ENCODE peak calls at places on chromosomes 11 and 22, in four cellular contexts. One of them, this sample, is unnamed.
A peak's percentile ranks its signal among the peaks of the same experiment; 100 is the strongest.

GRCh38 chr11:75241036-75241905 is 697 bp downstream of the TPBGL start:
- DNase-seq in osteoblast: peak; percentile 100
- DNase-seq in breast epithelium: peak; percentile 61
- DNase-seq in astrocyte of the spinal cord: peak; percentile 76
- DNase-seq in this sample: peak; percentile 63

GRCh38 chr11:33320814-33321330 is 63.7 kb downstream of the HIPK3 start:
- DNase-seq in astrocyte of the spinal cord: no peak
- DNase-seq in osteoblast: no peak
- DNase-seq in breast epithelium: no peak
- DNase-seq in this sample: no peak

GRCh38 chr22:29308791-29309262 is 2.4 kb downstream of the GAS2L1 start:
- DNase-seq in osteoblast: peak; percentile 96
- DNase-seq in breast epithelium: no peak
- DNase-seq in astrocyte of the spinal cord: peak; percentile 83
- DNase-seq in this sample: peak; percentile 52

GRCh38 chr11:132379540-132379939 is 1009.1 kb downstream of the NTM start:
- DNase-seq in breast epithelium: no peak
- DNase-seq in osteoblast: no peak
- DNase-seq in astrocyte of the spinal cord: no peak
- DNase-seq in this sample: no peak

GRCh38 chr22:46062971-46063631 is 86.1 kb upstream of the WNT7B start:
- DNase-seq in breast epithelium: peak; percentile 24
- DNase-seq in astrocyte of the spinal cord: no peak
- DNase-seq in osteoblast: peak; percentile 90
- DNase-seq in this sample: peak; percentile 63

GRCh38 chr11:57001674-57002401 is 13.1 kb downstream of the OR5AK2 start:
- DNase-seq in breast epithelium: no peak
- DNase-seq in osteoblast: peak; percentile 46
- DNase-seq in astrocyte of the spinal cord: no peak
- DNase-seq in this sample: no peak

GRCh38 chr11:2467695-2468055 is 22.9 kb downstream of the KCNQ1 start:
- DNase-seq in breast epithelium: no peak
- DNase-seq in osteoblast: no peak
- DNase-seq in astrocyte of the spinal cord: no peak
- DNase-seq in this sample: peak; percentile 46

GRCh38 chr11:75277211-75277805 is 36.7 kb downstream of the TPBGL start:
- DNase-seq in breast epithelium: no peak
- DNase-seq in astrocyte of the spinal cord: no peak
- DNase-seq in osteoblast: peak; percentile 66
- DNase-seq in this sample: no peak

GRCh38 chr11:7892751-7893356 is 38.2 kb downstream of the OR10A6 start:
- DNase-seq in osteoblast: no peak
- DNase-seq in astrocyte of the spinal cord: peak; percentile 69
- DNase-seq in breast epithelium: no peak
- DNase-seq in this sample: no peak

GRCh38 chr22:50191041-50191740 is 5.5 kb downstream of the TRABD start:
- DNase-seq in osteoblast: no peak
- DNase-seq in astrocyte of the spinal cord: no peak
- DNase-seq in breast epithelium: no peak
- DNase-seq in this sample: no peak

DNA sequence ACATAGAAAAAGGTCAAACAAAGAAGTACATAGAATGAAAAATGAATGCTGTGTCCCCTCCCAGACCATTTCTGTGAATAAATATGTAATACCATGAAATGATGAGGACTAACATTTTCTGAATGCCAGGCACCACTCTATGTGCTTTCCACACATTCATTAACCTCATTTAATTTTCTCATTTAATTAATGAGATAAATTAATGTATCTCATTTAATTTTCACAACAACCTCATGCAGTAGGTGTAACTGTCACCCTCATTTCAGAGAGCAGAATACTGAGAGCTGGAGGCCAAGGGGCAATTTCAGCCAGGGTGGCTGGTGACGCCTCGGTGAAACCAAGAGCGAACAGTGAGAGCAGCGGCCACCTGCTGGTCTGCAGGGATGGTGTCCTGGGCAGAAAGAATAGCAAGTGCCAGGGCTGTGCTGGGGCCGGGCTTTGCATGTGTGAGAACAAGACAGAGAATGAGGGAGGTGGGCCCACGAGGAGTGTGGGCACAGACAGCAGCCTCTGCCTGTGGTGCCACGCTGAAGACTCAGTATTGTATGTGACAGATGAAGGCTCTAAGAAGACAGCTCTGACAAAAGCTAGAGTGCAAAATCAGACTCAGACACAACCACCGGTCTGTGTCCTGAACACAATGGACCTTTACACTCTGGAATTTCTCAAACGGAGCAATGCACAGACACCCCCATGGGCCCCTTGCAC is 1.8 kb upstream of the SERPIND1 start:
- DNase-seq in breast epithelium: no peak
- DNase-seq in astrocyte of the spinal cord: no peak
- DNase-seq in osteoblast: peak; percentile 3
- DNase-seq in this sample: no peak
- TF ChIP-seq CTCF in breast epithelium: no peak
- TF ChIP-seq CTCF in astrocyte of the spinal cord: peak; percentile 25
- TF ChIP-seq CTCF in osteoblast: no peak
- TF ChIP-seq CTCF in this sample: peak; percentile 36

GRCh38 chr11:125257185-125257584 is 92.6 kb downstream of the PKNOX2 start:
- DNase-seq in osteoblast: no peak
- DNase-seq in breast epithelium: no peak
- DNase-seq in astrocyte of the spinal cord: no peak
- DNase-seq in this sample: no peak

GRCh38 chr11:125256471-125257010 is 92.0 kb downstream of the PKNOX2 start:
- DNase-seq in astrocyte of the spinal cord: no peak
- DNase-seq in breast epithelium: no peak
- DNase-seq in osteoblast: no peak
- DNase-seq in this sample: no peak

GRCh38 chr11:125258626-125259025 is 94.1 kb downstream of the PKNOX2 start:
- DNase-seq in osteoblast: peak; percentile 82
- DNase-seq in breast epithelium: no peak
- DNase-seq in astrocyte of the spinal cord: no peak
- DNase-seq in this sample: no peak

GRCh38 chr11:125253795-125254525 is 89.4 kb downstream of the PKNOX2 start:
- DNase-seq in astrocyte of the spinal cord: no peak
- DNase-seq in osteoblast: no peak
- DNase-seq in breast epithelium: no peak
- DNase-seq in this sample: no peak

GRCh38 chr11:125257751-125258150 is 93.2 kb downstream of the PKNOX2 start:
- DNase-seq in astrocyte of the spinal cord: no peak
- DNase-seq in breast epithelium: no peak
- DNase-seq in osteoblast: no peak
- DNase-seq in this sample: no peak
- TF ChIP-seq CTCF in astrocyte of the spinal cord: no peak
- TF ChIP-seq CTCF in breast epithelium: no peak
- TF ChIP-seq CTCF in osteoblast: no peak
- TF ChIP-seq CTCF in this sample: no peak

DNA sequence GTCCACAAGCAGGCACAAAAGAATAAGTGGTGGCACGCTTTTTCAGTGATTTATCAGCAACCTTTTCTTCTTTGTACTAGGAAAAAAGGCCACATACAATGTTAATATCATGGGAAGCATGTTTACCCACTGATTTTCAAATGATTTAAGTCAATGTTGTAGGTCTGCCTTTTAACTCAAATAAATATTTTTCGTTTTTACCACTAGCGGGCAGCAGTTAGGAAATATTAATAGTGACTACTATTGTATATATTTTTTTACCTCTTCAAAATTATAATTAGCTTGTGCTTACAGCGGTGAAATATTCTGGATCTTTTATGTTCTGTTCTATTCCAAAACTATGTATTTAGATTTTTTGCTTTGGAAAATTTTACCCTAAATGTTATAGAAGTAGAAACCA is 6.4 kb upstream of the SLC17A6 start:
- DNase-seq in astrocyte of the spinal cord: no peak
- DNase-seq in breast epithelium: no peak
- DNase-seq in osteoblast: no peak
- DNase-seq in this sample: no peak
- TF ChIP-seq CTCF in astrocyte of the spinal cord: no peak
- TF ChIP-seq CTCF in breast epithelium: no peak
- TF ChIP-seq CTCF in osteoblast: no peak
- TF ChIP-seq CTCF in this sample: peak; percentile 56

GRCh38 chr11:12761029-12761428 is 86.8 kb downstream of the TEAD1 start:
- DNase-seq in osteoblast: no peak
- DNase-seq in breast epithelium: no peak
- DNase-seq in astrocyte of the spinal cord: peak; percentile 58
- DNase-seq in this sample: no peak
- TF ChIP-seq CTCF in osteoblast: peak; percentile 56
- TF ChIP-seq CTCF in breast epithelium: no peak
- TF ChIP-seq CTCF in astrocyte of the spinal cord: peak; percentile 56
- TF ChIP-seq CTCF in this sample: peak; percentile 68

DNA sequence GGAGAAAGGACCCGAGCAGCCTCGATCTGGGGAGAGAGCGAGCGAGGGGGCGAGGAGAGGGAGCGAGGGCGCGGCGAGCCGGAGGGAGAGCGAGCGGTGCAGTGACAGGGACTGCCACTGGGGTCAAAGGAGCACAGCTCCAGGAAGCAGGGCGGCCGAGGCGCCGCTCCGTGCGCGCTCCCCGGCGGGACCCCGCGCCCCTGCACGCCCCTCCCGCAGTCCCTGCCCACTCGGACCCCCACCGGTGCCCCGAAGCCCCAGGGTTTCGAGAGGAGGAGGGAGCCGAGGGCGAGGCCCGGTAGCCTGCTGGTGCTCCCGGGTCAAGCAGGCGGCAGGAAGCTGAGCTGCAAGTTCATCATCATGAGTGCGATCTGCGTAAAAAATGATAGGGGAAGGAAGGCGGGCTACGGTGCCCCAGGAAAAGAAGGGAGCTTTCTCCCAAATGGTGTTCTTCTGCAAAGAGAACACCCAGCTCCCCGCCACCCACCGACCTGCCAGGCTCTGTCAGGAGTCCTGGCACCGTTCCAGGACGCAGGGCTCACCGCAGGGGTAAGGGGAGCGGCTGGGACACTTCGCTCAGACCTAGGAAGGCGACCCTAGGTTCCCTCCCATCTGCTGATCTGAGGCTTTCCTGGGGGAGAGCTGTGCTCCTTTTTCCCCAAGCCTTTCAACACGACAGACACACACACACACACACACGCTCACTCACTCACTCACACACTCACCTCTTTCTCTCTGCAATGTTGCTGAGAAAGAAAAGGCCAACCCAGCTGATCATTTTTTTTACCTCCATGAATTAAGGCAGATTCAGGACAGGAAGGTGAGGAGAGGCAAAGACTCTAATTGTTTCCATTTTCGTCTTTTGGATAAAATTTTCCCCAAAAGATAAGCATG is at the start of gene MPPED2:
- DNase-seq in astrocyte of the spinal cord: no peak
- DNase-seq in breast epithelium: peak; percentile 29
- DNase-seq in osteoblast: peak; percentile 89
- DNase-seq in this sample: peak; percentile 81
- TF ChIP-seq CTCF in astrocyte of the spinal cord: peak; percentile 10
- TF ChIP-seq CTCF in breast epithelium: peak; percentile 62
- TF ChIP-seq CTCF in osteoblast: no peak
- TF ChIP-seq CTCF in this sample: peak; percentile 45

DNA sequence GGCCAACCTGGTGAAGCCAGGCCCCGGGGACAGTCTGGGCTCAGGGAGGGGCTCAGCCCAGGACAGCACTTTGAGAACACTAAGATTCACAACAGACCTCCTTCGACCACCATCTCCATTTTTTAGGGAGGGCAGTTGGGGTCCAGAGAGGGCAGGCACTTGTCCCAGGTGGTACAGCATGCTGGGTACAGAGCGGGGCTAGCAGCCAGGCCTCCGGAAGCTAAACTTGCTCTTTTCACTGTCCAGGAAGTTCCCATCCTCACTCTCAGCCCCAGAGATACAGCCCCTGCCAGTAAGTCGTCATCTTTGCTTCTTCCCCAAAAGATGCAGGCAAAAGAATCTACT is 6.6 kb upstream of the RAB3IL1 start:
- DNase-seq in breast epithelium: peak; percentile 16
- DNase-seq in astrocyte of the spinal cord: no peak
- DNase-seq in osteoblast: peak; percentile 10
- DNase-seq in this sample: no peak
- TF ChIP-seq CTCF in breast epithelium: no peak
- TF ChIP-seq CTCF in astrocyte of the spinal cord: no peak
- TF ChIP-seq CTCF in osteoblast: no peak
- TF ChIP-seq CTCF in this sample: no peak

GRCh38 chr11:102309621-102310541 is 7.4 kb upstream of the BIRC3 start:
- DNase-seq in astrocyte of the spinal cord: no peak
- DNase-seq in osteoblast: no peak
- DNase-seq in breast epithelium: no peak
- DNase-seq in this sample: no peak
- TF ChIP-seq CTCF in astrocyte of the spinal cord: no peak
- TF ChIP-seq CTCF in osteoblast: no peak
- TF ChIP-seq CTCF in breast epithelium: no peak
- TF ChIP-seq CTCF in this sample: peak; percentile 19

GRCh38 chr11:26331911-26332571 is at the start of gene ANO3:
- DNase-seq in osteoblast: peak; percentile 81
- DNase-seq in breast epithelium: no peak
- DNase-seq in astrocyte of the spinal cord: peak; percentile 91
- DNase-seq in this sample: peak; percentile 96
- TF ChIP-seq CTCF in osteoblast: peak; percentile 38
- TF ChIP-seq CTCF in breast epithelium: no peak
- TF ChIP-seq CTCF in astrocyte of the spinal cord: peak; percentile 85
- TF ChIP-seq CTCF in this sample: peak; percentile 83

GRCh38 chr11:84524422-84525051 is 1102.6 kb downstream of the DLG2 start:
- DNase-seq in osteoblast: peak; percentile 69
- DNase-seq in breast epithelium: no peak
- DNase-seq in astrocyte of the spinal cord: peak; percentile 41
- DNase-seq in this sample: no peak
- TF ChIP-seq CTCF in osteoblast: peak; percentile 67
- TF ChIP-seq CTCF in breast epithelium: peak; percentile 30
- TF ChIP-seq CTCF in astrocyte of the spinal cord: peak; percentile 45
- TF ChIP-seq CTCF in this sample: peak; percentile 77

This sample was measured in chondrocyte.